ENCODE peak calls at places on chromosomes 7 and 10, in four cellular contexts. X, A, M and Q are unnamed samples.

GRCh38 chr10:69644658-69645295 is 14.7 kb downstream of the FAM241B start:
- DNase-seq in A (no peak), M (peak), X (peak), Q (no peak)

GRCh38 chr10:130018253-130018652 is 54.2 kb upstream of the EBF3 start:
- DNase-seq in X (peak), A (no peak), M (peak), Q (no peak)

GRCh38 chr10:3048114-3049019 is 19.0 kb upstream of the PFKP start:
- DNase-seq in X (peak), A (no peak), M (no peak), Q (no peak)

GRCh38 chr10:84523509-84523908 is 195.1 kb downstream of the CCSER2 start:
- DNase-seq in M (no peak), X (no peak), A (no peak), Q (no peak)

GRCh38 chr7:4682621-4683042 is 537 bp downstream of the FOXK1 start:
- DNase-seq in A (no peak), X (peak), M (no peak), Q (peak)

GRCh38 chr7:27096756-27097514 is 1.1 kb upstream of the HOXA1 start:
- DNase-seq in A (no peak), M (peak), X (no peak), Q (peak)

GRCh38 chr10:124378817-124379510 is 39.8 kb downstream of the OAT start:
- DNase-seq in X (peak), A (no peak), M (peak), Q (no peak)

GRCh38 chr10:844552-844951 is 87.0 kb downstream of the LARP4B start:
- DNase-seq in X (no peak), A (no peak), M (no peak), Q (no peak)

GRCh38 chr10:117221156-117221711 is 19.7 kb upstream of the SLC18A2 start:
- DNase-seq in M (peak), A (no peak), X (no peak), Q (no peak)

GRCh38 chr7:34454381-34454780 is 203.6 kb upstream of the NPSR1 start:
- DNase-seq in A (no peak), X (no peak), M (no peak), Q (no peak)

GRCh38 chr10:94049911-94050310 is 56.2 kb downstream of the PLCE1 start:
- DNase-seq in A (no peak), M (no peak), X (no peak), Q (no peak)

GRCh38 chr7:149109969-149110368 is 16.2 kb downstream of the ZNF425 start:
- DNase-seq in M (no peak), A (no peak), X (no peak), Q (no peak)

GRCh38 chr10:132069122-132069848 is 3.5 kb downstream of the JAKMIP3 start:
- DNase-seq in X (no peak), M (no peak), A (no peak), Q (no peak)

GRCh38 chr10:45044290-45044689 is 43.6 kb downstream of the ZNF22 start:
- DNase-seq in X (no peak), A (no peak), M (no peak), Q (no peak)

GRCh38 chr10:6973904-6974303 is 393.8 kb upstream of the PRKCQ start:
- DNase-seq in M (no peak), X (no peak), A (no peak), Q (no peak)

GRCh38 chr7:87075671-87076404 is 16.4 kb upstream of the ELAPOR2 start:
- DNase-seq in M (no peak), A (no peak), X (no peak), Q (no peak)

GRCh38 chr7:152336754-152337368 is 98.9 kb downstream of the KMT2C start:
- DNase-seq in X (no peak), M (peak), A (no peak), Q (no peak)

GRCh38 chr7:130143986-130144618 is 61.1 kb downstream of the TMEM209 start:
- DNase-seq in A (no peak), M (no peak), X (no peak), Q (no peak)

GRCh38 chr7:15143936-15144335 is 241.4 kb upstream of the DGKB start:
- DNase-seq in M (no peak), A (no peak), X (no peak), Q (no peak)

GRCh38 chr7:154916381-154917213 is 86.3 kb downstream of the PAXIP1 start:
- DNase-seq in X (no peak), A (no peak), M (no peak), Q (no peak)

GRCh38 chr10:21747809-21748208 is 213.8 kb downstream of the MLLT10 start:
- DNase-seq in X (no peak), M (no peak), A (no peak), Q (no peak)

GRCh38 chr10:58754419-58755180 is 241.9 kb downstream of the BICC1 start:
- DNase-seq in M (no peak), X (no peak), A (no peak), Q (no peak)

GRCh38 chr7:140215281-140215680 is 38.5 kb upstream of the KDM7A start:
- DNase-seq in X (no peak), M (no peak), A (no peak), Q (no peak)

GRCh38 chr7:80151274-80151665 is 16.6 kb downstream of the GNAI1 start:
- DNase-seq in X (no peak), A (peak), M (no peak), Q (no peak)

GRCh38 chr7:47361746-47362215 is 220.1 kb downstream of the TNS3 start:
- DNase-seq in M (peak), X (no peak), A (peak), Q (no peak)

GRCh38 chr10:1782841-1783240 is 45.5 kb upstream of the ADARB2 start:
- DNase-seq in M (no peak), X (no peak), A (no peak), Q (no peak)

GRCh38 chr10:77970869-77971803 is 44.6 kb upstream of the DLG5 start:
- DNase-seq in A (peak), X (peak), M (peak), Q (peak)

GRCh38 chr7:38222481-38223096 is 44.5 kb downstream of the STARD3NL start:
- DNase-seq in M (peak), X (no peak), A (no peak), Q (no peak)

GRCh38 chr7:159078911-159079270 is 65.8 kb downstream of the VIPR2 start:
- DNase-seq in M (no peak), A (no peak), X (no peak), Q (no peak)
- TF ChIP-seq CTCF in M (no peak), A (no peak), X (no peak), Q (no peak)

GRCh38 chr10:36720931-36721330 is 404.5 kb upstream of the ANKRD30A start:
- DNase-seq in M (no peak), A (no peak), X (no peak), Q (no peak)

GRCh38 chr10:36721851-36722250 is 403.5 kb upstream of the ANKRD30A start:
- DNase-seq in X (no peak), M (no peak), A (no peak), Q (no peak)

GRCh38 chr10:36722777-36723176 is 402.6 kb upstream of the ANKRD30A start:
- DNase-seq in X (no peak), M (no peak), A (no peak), Q (no peak)

GRCh38 chr10:36730316-36730715 is 395.1 kb upstream of the ANKRD30A start:
- DNase-seq in A (no peak), X (no peak), M (peak), Q (no peak)

GRCh38 chr10:36725581-36726520 is 399.5 kb upstream of the ANKRD30A start:
- DNase-seq in M (peak), X (no peak), A (peak), Q (no peak)
- TF ChIP-seq CTCF in M (peak), X (no peak), A (peak), Q (no peak)

DNA sequence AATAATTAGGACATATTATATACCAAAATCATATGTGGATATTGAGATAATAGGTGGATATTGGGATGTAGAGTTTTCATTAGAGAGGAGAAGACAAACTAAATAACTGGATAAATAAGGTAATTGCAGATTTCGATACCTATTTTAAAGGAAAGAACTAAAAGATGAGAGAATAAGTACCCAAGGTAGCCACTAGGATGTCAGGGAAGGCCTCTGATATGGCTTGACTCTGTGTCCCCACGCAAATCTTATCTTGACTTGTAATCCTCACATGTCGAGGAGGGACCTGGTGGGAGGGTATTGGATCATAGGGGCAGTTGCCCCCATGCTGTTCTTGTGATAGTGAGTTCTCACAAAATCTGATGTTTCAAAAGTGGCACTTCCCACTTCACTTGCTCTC is 44.7 kb upstream of the TMEM229A start:
- DNase-seq in X (no peak), A (no peak), M (no peak), Q (no peak)
- TF ChIP-seq CTCF in X (no peak), A (no peak), M (no peak), Q (no peak)

DNA sequence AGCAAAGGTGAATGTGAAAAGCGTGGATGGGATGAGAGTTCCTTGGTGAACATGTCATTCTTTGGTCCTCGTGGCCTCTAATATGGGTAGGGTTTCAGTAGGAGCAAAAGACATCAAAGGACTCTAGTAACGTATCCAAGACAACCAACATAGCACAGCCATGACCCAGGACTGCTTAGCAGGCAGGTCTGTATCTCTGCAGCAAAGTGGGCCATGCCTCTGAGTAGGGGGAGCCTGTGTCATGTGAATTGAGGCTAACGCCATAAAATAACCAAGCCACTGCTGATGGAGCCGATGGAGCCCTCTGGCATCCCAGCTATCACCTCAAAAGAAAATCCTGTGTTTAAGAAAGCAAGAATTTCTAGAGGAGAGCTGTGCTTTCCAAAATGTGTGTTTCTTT is 98.6 kb downstream of the CCDC3 start:
- DNase-seq in M (no peak), X (no peak), A (no peak), Q (no peak)
- TF ChIP-seq CTCF in M (no peak), X (no peak), A (no peak), Q (no peak)

GRCh38 chr10:13589316-13589715 is 2.6 kb downstream of the PRPF18 start:
- DNase-seq in A (no peak), X (no peak), M (no peak), Q (no peak)
- TF ChIP-seq CTCF in A (no peak), X (no peak), M (no peak), Q (no peak)

DNA sequence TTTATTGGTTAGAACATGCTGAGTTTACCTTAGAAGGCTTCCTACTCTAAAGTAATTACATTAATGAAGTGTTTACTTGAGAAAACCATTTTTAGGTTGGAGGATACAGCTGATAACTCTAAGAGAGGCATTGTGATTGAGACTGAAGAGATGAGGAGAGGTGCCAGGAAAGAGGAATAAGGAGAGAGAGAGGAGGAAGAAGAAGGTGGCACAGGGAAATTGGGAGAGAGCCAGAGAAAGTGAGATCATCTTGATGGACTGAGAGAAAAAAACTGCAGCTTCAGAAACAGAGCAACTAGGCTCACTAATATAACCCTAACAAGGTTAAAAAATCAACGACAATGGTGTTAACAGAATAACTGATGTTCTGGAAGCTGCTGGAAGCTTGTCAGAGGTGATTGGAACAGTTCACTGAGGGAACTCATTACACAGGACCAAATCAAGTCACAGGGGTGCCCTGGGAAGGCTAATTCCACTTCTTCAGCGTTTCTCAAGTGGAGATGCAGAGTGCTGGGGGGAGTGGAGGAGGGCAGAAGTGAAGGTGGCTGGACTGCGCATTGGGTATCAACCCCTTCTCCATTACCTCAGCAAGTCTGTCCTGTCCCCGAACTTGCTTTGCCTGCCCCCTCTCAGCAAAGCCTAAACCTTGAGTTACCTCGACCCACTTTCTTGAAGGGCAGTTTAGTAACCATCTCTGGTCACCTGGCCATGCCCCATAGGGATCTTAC is 6.9 kb upstream of the SORBS1 start:
- DNase-seq in M (no peak), A (no peak), X (no peak), Q (no peak)
- TF ChIP-seq CTCF in M (no peak), A (no peak), X (no peak), Q (no peak)

DNA sequence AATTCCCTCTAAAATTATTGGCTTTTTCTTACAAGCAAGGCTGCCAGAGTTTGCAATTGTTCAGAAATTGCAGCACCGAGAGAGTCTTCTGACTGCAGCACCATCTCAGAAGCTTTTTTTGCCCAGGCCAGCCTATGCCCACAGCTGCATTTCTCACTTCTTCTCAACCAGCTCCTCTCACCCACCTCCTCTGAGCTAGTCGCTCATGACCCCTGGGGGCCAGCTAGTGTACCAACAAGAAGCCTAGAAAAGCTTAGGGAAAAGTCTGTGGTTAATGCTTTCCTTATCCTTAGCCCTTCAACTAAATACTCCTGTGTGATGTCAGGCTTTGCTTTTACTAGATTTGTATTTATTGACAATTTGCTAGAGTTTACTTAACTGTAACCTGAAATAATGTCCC is 264.9 kb downstream of the HTR7 start:
- DNase-seq in A (no peak), M (peak), X (peak), Q (no peak)
- TF ChIP-seq CTCF in A (peak), M (peak), X (peak), Q (no peak)

GRCh38 chr7:110317699-110318265 is 773.1 kb upstream of the LRRN3 start:
- DNase-seq in M (peak), X (no peak), A (no peak), Q (no peak)
- TF ChIP-seq CTCF in M (no peak), X (no peak), A (no peak), Q (no peak)

GRCh38 chr7:134646425-134647305 is at the start of gene BPGM:
- DNase-seq in A (peak), M (peak), X (peak), Q (peak)
- TF ChIP-seq CTCF in A (peak), M (peak), X (peak), Q (no peak)